ENCODE peak calls at places on chromosomes 7 and 10, in five cellular contexts. N, E, A, T and S are unnamed samples.

GRCh38 chr10:6583447-6583846 is 3.4 kb upstream of the PRKCQ start:
- DNase-seq in E (no peak), T (no peak), N (peak), A (no peak), S (no peak)

GRCh38 chr10:75355706-75356105 is 45.9 kb downstream of the ZNF503 start:
- DNase-seq in A (no peak), N (no peak), E (no peak), T (no peak), S (no peak)

GRCh38 chr10:17394854-17395253 is 59.5 kb downstream of the ST8SIA6 start:
- DNase-seq in N (no peak), T (no peak), A (no peak), E (no peak), S (no peak)

GRCh38 chr7:117210366-117210765 is 112.5 kb downstream of the WNT2 start:
- DNase-seq in N (no peak), A (no peak), T (no peak), E (no peak), S (no peak)

GRCh38 chr7:111090834-111091233 is at the start of gene LRRN3:
- DNase-seq in E (peak), A (peak), T (no peak), N (peak), S (peak)

GRCh38 chr10:75959209-75959608 is 527.8 kb downstream of the LRMDA start:
- DNase-seq in T (peak), E (peak), A (no peak), N (no peak), S (no peak)

GRCh38 chr10:75672842-75673241 is 241.4 kb downstream of the LRMDA start:
- DNase-seq in A (no peak), N (no peak), E (no peak), T (no peak), S (no peak)

GRCh38 chr7:26156454-26157365 is 4.7 kb downstream of the NFE2L3 start:
- DNase-seq in A (no peak), T (peak), E (peak), N (peak), S (no peak)

GRCh38 chr7:27182285-27182827 is 2.7 kb downstream of the HOXA11 start:
- DNase-seq in E (no peak), N (no peak), T (no peak), A (no peak), S (no peak)